ENCODE peak calls at places on chromosomes 11 and 22, in seven cellular contexts. A is trophoblast cell, Z is IMR-90, H is fibroblast of lung, N is astrocyte, Y is HCT116, I is mammary epithelial cell. G is an unnamed sample.

GRCh38 chr11:36280531-36280930 is 8.7 kb downstream of the COMMD9 start:
- DNase-seq in Z (peak; percentile 4), H (no peak), A (no peak), I (peak; percentile 73), N (no peak), Y (no peak), G (no peak)

GRCh38 chr11:22657101-22657694 is 9.2 kb upstream of the GAS2 start:
- DNase-seq in N (no peak), H (no peak), A (no peak), Y (no peak), Z (no peak), I (no peak), G (no peak)

GRCh38 chr11:65095974-65096806 is at the start of gene VPS51:
- DNase-seq in I (peak; percentile 83), Z (peak; percentile 90), Y (peak; percentile 88), A (peak; percentile 91), N (peak; percentile 88), H (peak; percentile 90), G (no peak)

GRCh38 chr22:29309332-29310064 is 3.0 kb downstream of the GAS2L1 start:
- DNase-seq in Y (no peak), Z (no peak), H (no peak), A (no peak), I (no peak), N (no peak), G (no peak)

GRCh38 chr22:21707677-21708076 is 27.9 kb downstream of the YPEL1 start:
- DNase-seq in H (no peak), N (no peak), Y (no peak), I (no peak), Z (peak; percentile 19), A (no peak), G (no peak)

GRCh38 chr11:4606231-4607015 is 1.6 kb downstream of the TRIM68 start:
- DNase-seq in N (no peak), A (no peak), Z (peak; percentile 8), Y (no peak), I (no peak), H (peak; percentile 11), G (no peak)

GRCh38 chr11:66883021-66883968 is 26.4 kb downstream of the LRFN4 start:
- DNase-seq in I (peak; percentile 60), Z (peak; percentile 86), H (peak; percentile 85), Y (peak; percentile 68), A (peak; percentile 71), N (peak; percentile 79), G (no peak)

GRCh38 chr22:43081968-43082367 is 7.2 kb downstream of the TTLL1 start:
- DNase-seq in I (no peak), H (peak; percentile 23), N (no peak), Z (peak; percentile 19), Y (no peak), A (no peak), G (no peak)

GRCh38 chr11:1656061-1656441 is 26.5 kb downstream of the KRTAP5-5 start:
- DNase-seq in N (no peak), Z (no peak), I (no peak), H (no peak), Y (no peak), A (no peak), G (no peak)

GRCh38 chr11:127843483-127844396 is 743.6 kb downstream of the ETS1 start:
- DNase-seq in H (peak; percentile 56), Y (no peak), Z (peak; percentile 55), I (peak; percentile 64), A (peak; percentile 68), N (peak; percentile 29), G (peak; percentile 19)

GRCh38 chr11:17354070-17354924 is 2.7 kb downstream of the NCR3LG1 start:
- DNase-seq in A (peak; percentile 84), Y (peak; percentile 75), Z (peak; percentile 79), H (peak; percentile 55), I (peak; percentile 57), N (peak; percentile 39), G (no peak)

GRCh38 chr11:128865490-128865889 is 1.6 kb downstream of the KCNJ1 start:
- DNase-seq in A (no peak), Y (no peak), H (peak; percentile 13), Z (peak; percentile 13), N (no peak), I (peak; percentile 40), G (no peak)

GRCh38 chr11:24239016-24239720 is 257.7 kb upstream of the LUZP2 start:
- DNase-seq in I (no peak), N (peak; percentile 90), A (no peak), H (peak; percentile 93), Y (no peak), Z (peak; percentile 95), G (no peak)

GRCh38 chr11:126834573-126834972 is 166.0 kb downstream of the KIRREL3 start:
- DNase-seq in Z (no peak), Y (no peak), I (no peak), A (no peak), H (no peak), N (no peak), G (no peak)

GRCh38 chr11:128608732-128609131 is 21.4 kb upstream of the ETS1 start:
- DNase-seq in A (no peak), Y (no peak), H (no peak), I (no peak), N (no peak), Z (no peak), G (no peak)

GRCh38 chr11:2943711-2944118 is 14.5 kb upstream of the PHLDA2 start:
- DNase-seq in A (no peak), Z (no peak), I (no peak), Y (no peak), N (no peak), H (no peak), G (no peak)

GRCh38 chr11:11291432-11292015 is 61.5 kb downstream of the CSNK2A3 start:
- DNase-seq in A (no peak), I (no peak), N (no peak), H (no peak), Y (no peak), Z (no peak), G (no peak)

GRCh38 chr11:95134491-95134890 is 44.8 kb downstream of the ENDOD1 start:
- DNase-seq in Z (peak; percentile 51), N (peak; percentile 80), I (peak; percentile 99), H (peak; percentile 85), Y (no peak), A (peak; percentile 94), G (peak; percentile 84)

GRCh38 chr22:38867124-38867455 is 4.9 kb downstream of the CBX6 start:
- DNase-seq in H (no peak), A (no peak), N (no peak), Z (no peak), Y (no peak), I (no peak), G (no peak)

GRCh38 chr22:38865201-38866023 is 6.6 kb downstream of the CBX6 start:
- DNase-seq in A (no peak), N (no peak), Y (no peak), I (no peak), Z (no peak), H (no peak), G (no peak)

GRCh38 chr22:38866024-38866398 is 6.0 kb downstream of the CBX6 start:
- DNase-seq in N (no peak), Y (no peak), Z (no peak), A (no peak), H (no peak), I (no peak), G (no peak)

GRCh38 chr22:38867496-38868285 is 4.3 kb downstream of the CBX6 start:
- DNase-seq in A (no peak), Y (no peak), H (no peak), I (no peak), Z (no peak), N (no peak), G (no peak)

DNA sequence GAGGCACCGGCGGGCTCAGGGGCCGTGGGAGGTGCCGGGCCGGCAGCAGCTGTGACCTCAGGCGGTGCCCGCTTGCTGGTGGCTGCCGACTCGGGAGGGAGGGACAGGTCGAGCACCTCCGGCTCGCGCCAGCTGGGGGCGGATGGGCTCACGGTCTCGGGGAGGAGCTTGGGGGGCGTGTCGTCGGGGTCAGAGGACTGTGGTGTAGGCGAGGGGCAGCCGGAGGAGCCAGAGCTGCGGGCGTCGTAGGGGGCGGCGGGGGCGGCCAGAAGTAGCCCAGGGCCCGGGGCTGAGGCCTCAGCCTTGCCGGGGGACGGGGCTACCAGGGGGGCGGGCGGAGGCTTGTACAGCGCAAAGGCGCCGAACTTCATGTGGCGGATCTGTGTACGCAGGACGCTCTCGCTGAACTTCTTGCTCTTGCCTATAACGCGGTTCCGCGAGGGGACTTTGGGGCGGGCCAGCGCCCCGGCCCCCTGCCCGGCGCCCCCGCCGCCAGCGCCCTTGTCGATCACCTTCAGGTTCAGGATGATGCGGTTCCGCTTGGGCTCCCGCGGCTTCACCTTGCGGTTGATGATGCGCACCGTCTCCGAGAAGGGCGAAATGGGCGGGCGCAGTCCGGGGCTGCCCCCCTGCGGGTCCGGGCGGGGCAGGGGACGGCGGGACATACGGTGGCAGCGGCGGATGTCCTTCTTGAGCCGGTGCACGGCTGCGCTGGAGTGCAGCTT is 5.5 kb downstream of the CBX6 start:
- DNase-seq in A (no peak), H (no peak), I (no peak), Z (no peak), Y (no peak), N (no peak), G (no peak)
- H3K4me1 ChIP-seq in A (peaks cover 1% of the 10 kb centered on the region), H (peaks cover 2% of the 10 kb centered on the region), I (peaks cover 21% of the 10 kb centered on the region), Z (no peaks in the 10 kb centered on the region), Y (peaks cover 6% of the 10 kb centered on the region), N (peaks cover 24% of the 10 kb centered on the region), G (peaks cover 21% of the 10 kb centered on the region)

DNA sequence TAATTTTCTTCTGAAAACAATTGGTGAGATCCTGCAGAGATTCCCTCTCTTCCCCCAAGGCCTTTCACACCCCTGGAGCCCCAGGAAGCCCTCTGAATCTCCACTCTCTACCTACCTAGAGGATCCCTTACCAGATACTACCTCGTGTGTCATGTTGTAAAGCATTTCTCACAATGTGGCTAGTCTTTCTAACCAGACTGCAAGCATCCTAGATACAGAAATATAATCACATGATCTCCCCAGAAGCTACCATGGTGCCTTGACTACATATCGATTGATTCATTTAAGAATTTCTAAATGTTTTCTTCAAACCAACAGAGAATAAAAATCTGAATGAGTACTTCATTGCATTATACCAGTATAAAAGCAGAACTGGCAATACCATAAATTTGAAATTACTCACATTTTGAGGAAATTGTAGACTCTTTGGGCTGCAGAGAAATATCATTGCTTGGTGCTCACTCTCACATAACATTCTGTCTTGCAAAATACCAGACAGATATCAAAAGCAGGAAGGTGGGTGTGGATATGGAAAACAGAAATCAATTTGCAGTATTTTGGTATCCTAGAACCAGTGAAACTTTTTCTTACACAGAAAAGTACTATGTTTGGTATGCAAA is 113.5 kb downstream of the MAML2 start:
- DNase-seq in Z (no peak), I (no peak), H (no peak), N (no peak), A (no peak), Y (no peak), G (no peak)
- H3K27ac ChIP-seq in Z (peak overlapping the region; percentile 86), I (peak overlapping the region; percentile 74), H (peak overlapping the region; percentile 77), N (peak overlapping the region; percentile 95), A (peak overlapping the region; percentile 97), Y (no peak overlapping the region), G (peak overlapping the region; percentile 65)

GRCh38 chr11:7909585-7910325 is 21.3 kb downstream of the OR10A6 start:
- DNase-seq in A (peak; percentile 82), N (no peak), Z (no peak), H (no peak), I (no peak), Y (no peak), G (no peak)
- H2AFZ ChIP-seq in A (no peak overlapping the region), N (no peak overlapping the region), Z (no peak overlapping the region), H (no peak overlapping the region), I (no peak overlapping the region), Y (no peak overlapping the region), G (peak overlapping the region; percentile 30)

DNA sequence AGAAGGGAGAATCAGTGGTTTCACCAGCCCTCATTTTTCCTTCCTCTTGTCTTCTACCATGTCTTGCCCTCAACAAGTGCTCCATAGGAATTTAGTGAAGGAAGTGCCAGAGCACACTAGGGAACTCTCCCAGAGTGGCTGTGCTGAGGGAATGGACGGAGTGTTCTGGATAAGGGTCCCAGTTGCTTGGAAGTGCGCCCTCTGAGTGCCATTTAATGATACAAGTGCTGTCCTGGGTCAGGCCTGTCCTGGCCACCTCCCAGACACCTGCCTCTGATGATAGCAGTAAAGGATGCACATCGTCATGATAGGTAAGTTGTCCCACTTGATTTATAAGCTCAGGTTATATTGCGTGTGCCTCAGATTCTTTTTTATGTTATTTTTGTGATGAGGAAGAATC is 5.1 kb downstream of the PANX1 start:
- DNase-seq in Y (no peak), H (no peak), Z (no peak), I (no peak), N (no peak), A (no peak), G (no peak)
- H3K4me1 ChIP-seq in Y (peaks cover 34% of the 10 kb centered on the region), H (peaks cover 27% of the 10 kb centered on the region), Z (peaks cover 31% of the 10 kb centered on the region), I (peaks cover 55% of the 10 kb centered on the region), N (peaks cover 68% of the 10 kb centered on the region), A (peaks cover 14% of the 10 kb centered on the region), G (peaks cover 70% of the 10 kb centered on the region)